ENCODE peak calls at places on chromosomes 5 and 9, in eight cellular contexts. F is NB4, I is fibroblast of pulmonary artery, X is prostate gland, T is AG04450, W is RWPE1, U is endothelial cell, C is neural progenitor cell. D is an unnamed sample.

GRCh38 chr9:102069969-102070368 is 331.5 kb upstream of the GRIN3A start:
- DNase-seq in F (no peak), I (peak), X (no peak), T (no peak), W (peak), U (no peak), C (no peak), D (no peak)

GRCh38 chr9:77916410-77916819 is 115.2 kb downstream of the GNAQ start:
- DNase-seq in F (no peak), I (no peak), X (no peak), T (no peak), W (no peak), U (no peak), C (peak), D (no peak)

GRCh38 chr5:146185161-146185560 is 2.7 kb upstream of the LARS1 start:
- DNase-seq in F (peak), I (no peak), X (no peak), T (no peak), W (no peak), U (no peak), C (no peak), D (no peak)

GRCh38 chr9:87197349-87198130 is 250.2 kb upstream of the GAS1 start:
- DNase-seq in F (no peak), I (no peak), X (no peak), T (no peak), W (no peak), U (no peak), C (no peak), D (no peak)

GRCh38 chr5:125198270-125198974 is 452.0 kb upstream of the ZNF608 start:
- DNase-seq in F (no peak), I (peak), X (peak), T (peak), W (no peak), U (peak), C (peak), D (no peak)

GRCh38 chr9:120944434-120945125 is 18.0 kb upstream of the TRAF1 start:
- DNase-seq in F (peak), I (no peak), X (no peak), T (no peak), W (no peak), U (no peak), C (no peak), D (no peak)

GRCh38 chr9:100601216-100601615 is 23.3 kb downstream of the CAVIN4 start:
- DNase-seq in F (peak), I (peak), X (peak), T (no peak), W (peak), U (peak), C (peak), D (peak)

GRCh38 chr9:89139450-89139849 is 39.2 kb downstream of the SHC3 start:
- DNase-seq in F (no peak), I (peak), X (no peak), T (no peak), W (no peak), U (no peak), C (no peak), D (no peak)

GRCh38 chr5:94707359-94707758 is 88.9 kb downstream of the SLF1 start:
- DNase-seq in F (no peak), I (no peak), X (peak), T (no peak), W (no peak), U (no peak), C (peak), D (peak)

GRCh38 chr5:150320048-150320555 is 17.4 kb upstream of the ARSI start:
- DNase-seq in F (peak), I (peak), X (no peak), T (no peak), W (peak), U (no peak), C (peak), D (no peak)

GRCh38 chr9:120925535-120926396 is 830 bp downstream of the TRAF1 start:
- DNase-seq in F (peak), I (peak), X (no peak), T (peak), W (peak), U (no peak), C (no peak), D (no peak)

GRCh38 chr5:150295741-150296486 is 6.3 kb upstream of the CAMK2A start:
- DNase-seq in F (no peak), I (no peak), X (no peak), T (no peak), W (peak), U (no peak), C (no peak), D (no peak)

GRCh38 chr5:124979174-124979573 is 232.7 kb upstream of the ZNF608 start:
- DNase-seq in F (no peak), I (no peak), X (no peak), T (no peak), W (no peak), U (no peak), C (peak), D (no peak)

GRCh38 chr5:39256472-39256871 is 37.1 kb upstream of the FYB1 start:
- DNase-seq in F (peak), I (peak), X (no peak), T (peak), W (peak), U (no peak), C (no peak), D (no peak)

GRCh38 chr5:172816887-172817418 is 17.1 kb upstream of the ERGIC1 start:
- DNase-seq in F (no peak), I (peak), X (no peak), T (no peak), W (peak), U (no peak), C (no peak), D (no peak)

GRCh38 chr5:160230686-160231527 is 1.6 kb downstream of the FABP6 start:
- DNase-seq in F (no peak), I (peak), X (peak), T (no peak), W (no peak), U (no peak), C (no peak), D (peak)

GRCh38 chr5:143481697-143482531 is 78.4 kb upstream of the NR3C1 start:
- DNase-seq in F (no peak), I (peak), X (no peak), T (no peak), W (no peak), U (no peak), C (no peak), D (no peak)

GRCh38 chr5:136133416-136134383 is 1.1 kb downstream of the SMAD5 start:
- DNase-seq in F (peak), I (peak), X (peak), T (peak), W (peak), U (peak), C (peak), D (peak)

GRCh38 chr9:113985968-113986585 is 92.0 kb downstream of the AMBP start:
- DNase-seq in F (peak), I (no peak), X (no peak), T (no peak), W (no peak), U (no peak), C (no peak), D (no peak)

GRCh38 chr5:176319827-176320554 is 41.6 kb downstream of the KIAA1191 start:
- DNase-seq in F (peak), I (peak), X (no peak), T (no peak), W (peak), U (no peak), C (no peak), D (no peak)

GRCh38 chr9:68998812-68999211 is 15.1 kb downstream of the PRKACG start:
- DNase-seq in F (no peak), I (no peak), X (no peak), T (no peak), W (no peak), U (no peak), C (no peak), D (no peak)

GRCh38 chr5:134938020-134938419 is 29.7 kb upstream of the CATSPER3 start:
- DNase-seq in F (no peak), I (no peak), X (no peak), T (no peak), W (no peak), U (no peak), C (no peak), D (no peak)

GRCh38 chr9:137496601-137497375 is 37.7 kb upstream of the NSMF start:
- DNase-seq in F (no peak), I (no peak), X (no peak), T (no peak), W (no peak), U (no peak), C (no peak), D (no peak)

GRCh38 chr9:33030285-33030684 is 5.2 kb downstream of the DNAJA1 start:
- DNase-seq in F (no peak), I (no peak), X (no peak), T (no peak), W (no peak), U (no peak), C (no peak), D (no peak)

GRCh38 chr5:57202811-57203210 is 29.0 kb downstream of the GPBP1 start:
- DNase-seq in F (no peak), I (no peak), X (no peak), T (no peak), W (no peak), U (no peak), C (no peak), D (no peak)

GRCh38 chr5:116947691-116948528 is 373.3 kb upstream of the SEMA6A start:
- DNase-seq in F (peak), I (peak), X (peak), T (no peak), W (peak), U (peak), C (peak), D (peak)

GRCh38 chr5:153490124-153491085 is at the start of gene GRIA1:
- DNase-seq in F (no peak), I (no peak), X (no peak), T (no peak), W (no peak), U (peak), C (peak), D (no peak)

GRCh38 chr5:89016741-89017312 is 133.8 kb upstream of the MEF2C start:
- DNase-seq in F (no peak), I (no peak), X (no peak), T (no peak), W (no peak), U (no peak), C (peak), D (no peak)

GRCh38 chr5:27325513-27325912 is 287.1 kb upstream of the CDH9 start:
- DNase-seq in F (peak), I (peak), X (no peak), T (no peak), W (no peak), U (no peak), C (no peak), D (no peak)

GRCh38 chr5:67238191-67238590 is 41.6 kb upstream of the CD180 start:
- DNase-seq in F (no peak), I (no peak), X (no peak), T (no peak), W (peak), U (no peak), C (no peak), D (no peak)

GRCh38 chr5:135242021-135242480 is 157.0 kb downstream of the MACROH2A1 start:
- DNase-seq in F (no peak), I (peak), X (no peak), T (no peak), W (peak), U (no peak), C (no peak), D (no peak)

GRCh38 chr5:108366500-108366899 is 15.4 kb downstream of the FBXL17 start:
- DNase-seq in F (no peak), I (no peak), X (no peak), T (no peak), W (no peak), U (no peak), C (no peak), D (no peak)

GRCh38 chr5:95842955-95843544 is 20.5 kb upstream of the GLRX start:
- DNase-seq in F (peak), I (peak), X (no peak), T (no peak), W (no peak), U (peak), C (peak), D (peak)

GRCh38 chr9:13144176-13144820 is 135.2 kb downstream of the MPDZ start:
- DNase-seq in F (no peak), I (no peak), X (no peak), T (no peak), W (no peak), U (no peak), C (no peak), D (no peak)

GRCh38 chr5:8557728-8558127 is 688.8 kb downstream of the MTRR start:
- DNase-seq in F (no peak), I (no peak), X (no peak), T (no peak), W (no peak), U (no peak), C (no peak), D (no peak)

DNA sequence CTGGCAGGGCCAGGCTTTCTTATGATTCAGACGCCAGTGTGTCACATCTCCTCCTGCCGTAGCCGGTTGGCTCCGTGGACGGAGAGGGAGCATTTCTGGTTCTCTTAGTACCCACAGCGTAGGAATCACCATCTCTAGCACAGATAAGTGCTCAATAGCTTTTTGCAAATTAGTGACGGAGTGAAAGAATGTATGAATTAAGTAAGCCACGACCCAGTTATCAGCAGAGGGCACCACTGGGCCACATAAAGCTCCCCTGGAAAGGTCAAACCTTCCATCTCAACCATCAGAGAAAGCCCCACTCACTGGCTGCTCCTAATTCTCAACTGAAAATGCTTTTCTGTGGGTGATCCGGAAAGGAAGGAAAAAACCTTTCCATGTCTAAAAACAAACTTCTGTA is 317.0 kb upstream of the ADCY2 start:
- DNase-seq in F (peak), I (no peak), X (no peak), T (no peak), W (no peak), U (peak), C (peak), D (no peak)
- TF ChIP-seq CTCF in F (peak), I (no peak), X (no peak), T (no peak), W (peak), U (no peak), C (peak), D (peak)

DNA sequence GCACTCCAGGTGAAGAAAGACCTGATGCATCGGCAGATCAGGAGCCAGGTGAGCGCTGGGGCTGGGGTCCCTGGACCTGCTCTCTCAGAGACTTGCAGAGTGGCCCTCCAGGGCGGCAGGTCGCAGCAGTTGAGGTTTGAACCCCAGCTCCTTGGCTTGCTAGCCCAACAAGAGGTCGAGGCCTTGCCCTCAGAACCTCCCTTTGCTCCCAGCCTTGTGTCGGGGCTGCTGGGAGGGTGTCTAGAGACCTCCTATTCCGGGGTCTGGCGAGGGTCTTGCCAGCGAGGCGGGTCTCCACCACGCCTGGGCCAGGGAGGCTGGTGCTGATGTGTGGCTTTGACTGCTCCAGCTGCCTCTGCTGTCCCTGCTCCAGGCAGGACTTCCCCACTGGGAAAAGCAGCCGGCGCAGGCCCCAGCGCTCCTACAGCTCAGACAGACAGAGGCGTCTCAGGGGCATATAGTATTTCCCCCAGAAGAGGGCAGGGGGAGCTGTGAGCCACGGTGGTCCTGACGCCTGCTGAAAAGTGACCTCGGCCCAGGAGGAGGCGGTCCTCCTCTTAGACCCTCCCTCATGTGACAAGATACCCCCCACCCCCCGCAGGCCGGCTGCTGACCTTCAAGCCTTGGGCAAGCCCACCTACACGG is 38.3 kb downstream of the LRSAM1 start:
- DNase-seq in F (no peak), I (no peak), X (no peak), T (no peak), W (no peak), U (peak), C (peak), D (no peak)
- TF ChIP-seq CTCF in F (no peak), I (no peak), X (no peak), T (peak), W (no peak), U (no peak), C (peak), D (no peak)

DNA sequence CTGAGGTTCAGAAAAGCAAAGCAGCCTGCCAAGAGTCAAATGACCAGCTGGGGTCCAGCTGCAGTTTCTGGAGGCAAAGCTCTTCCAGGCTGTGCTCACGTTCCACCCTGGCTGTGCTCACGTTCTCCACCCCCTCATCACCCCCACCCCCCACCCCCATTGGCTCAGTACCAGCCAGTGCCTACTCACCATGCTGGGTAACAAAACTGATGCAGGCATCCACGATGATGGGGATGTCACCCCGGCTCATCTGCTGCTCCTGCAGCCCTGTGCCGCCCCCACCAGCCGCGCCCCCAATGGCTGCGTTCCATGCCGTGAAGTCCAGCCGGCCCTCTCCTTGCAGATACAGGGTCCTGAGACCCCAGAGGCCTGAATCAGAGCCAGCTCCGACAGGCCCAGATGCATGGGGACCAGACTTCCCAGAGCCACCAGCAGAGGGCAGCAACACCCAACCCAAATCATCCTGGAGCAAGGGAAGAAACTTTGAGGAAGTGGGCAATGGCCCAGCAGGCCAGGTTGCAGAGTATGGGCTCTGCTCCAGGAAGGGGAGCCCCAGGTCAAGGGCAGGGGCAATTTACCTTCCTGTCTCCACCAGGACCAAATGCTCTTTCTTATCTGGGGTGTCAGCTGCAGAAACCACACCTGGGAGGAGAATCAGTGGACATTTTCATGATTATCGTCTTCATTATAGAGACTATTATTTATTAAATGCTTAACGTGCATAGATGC is 13.7 kb upstream of the FCHSD1 start:
- DNase-seq in F (peak), I (peak), X (peak), T (no peak), W (peak), U (peak), C (peak), D (peak)
- TF ChIP-seq CTCF in F (peak), I (peak), X (peak), T (peak), W (peak), U (peak), C (peak), D (peak)

GRCh38 chr9:132857601-132858342 is 20.3 kb downstream of the AK8 start:
- DNase-seq in F (peak), I (peak), X (no peak), T (no peak), W (no peak), U (no peak), C (peak), D (no peak)
- TF ChIP-seq CTCF in F (no peak), I (peak), X (no peak), T (peak), W (no peak), U (no peak), C (peak), D (no peak)

D was measured in LNCaP clone FGC.